ENCODE peak calls at places on chromosomes 5 and 9, in nine cellular contexts. E, P, C, T, N, G, F, B and U are unnamed samples.

GRCh38 chr9:131546336-131547084 is 1.2 kb downstream of the PRRT1B start:
- DNase-seq in E (no peak), P (no peak), C (no peak), T (peak), N (no peak), G (no peak), F (no peak), B (no peak), U (peak)

GRCh38 chr5:137200906-137201305 is 298.2 kb downstream of the SPOCK1 start:
- DNase-seq in E (no peak), P (peak), C (no peak), T (no peak), N (no peak), G (no peak), F (no peak), B (no peak), U (no peak)

GRCh38 chr9:113590991-113591898 is 127.7 kb downstream of the RGS3 start:
- DNase-seq in E (peak), P (peak), C (peak), T (peak), N (no peak), G (peak), F (peak), B (no peak), U (peak)

GRCh38 chr9:116334581-116335150 is 181.1 kb downstream of the PAPPA start:
- DNase-seq in E (no peak), P (peak), C (no peak), T (no peak), N (no peak), G (no peak), F (no peak), B (no peak), U (no peak)

GRCh38 chr9:122463828-122464632 is 13.7 kb downstream of the OR1J1 start:
- DNase-seq in E (no peak), P (peak), C (peak), T (no peak), N (no peak), G (no peak), F (peak), B (no peak), U (peak)

GRCh38 chr5:34500236-34500836 is 155.8 kb upstream of the RAI14 start:
- DNase-seq in E (no peak), P (no peak), C (no peak), T (no peak), N (no peak), G (no peak), F (no peak), B (no peak), U (no peak)

GRCh38 chr9:9752722-9753121 is 860.1 kb downstream of the PTPRD start:
- DNase-seq in E (no peak), P (no peak), C (no peak), T (no peak), N (no peak), G (no peak), F (no peak), B (no peak), U (peak)

GRCh38 chr5:537098-537497 is 12.8 kb upstream of the SLC9A3 start:
- DNase-seq in E (no peak), P (no peak), C (no peak), T (peak), N (no peak), G (no peak), F (no peak), B (no peak), U (no peak)

GRCh38 chr9:78396087-78396486 is 99.2 kb downstream of the PSAT1 start:
- DNase-seq in E (no peak), P (no peak), C (no peak), T (no peak), N (no peak), G (no peak), F (no peak), B (no peak), U (no peak)

GRCh38 chr5:3218096-3218495 is 377.5 kb upstream of the IRX1 start:
- DNase-seq in E (no peak), P (no peak), C (no peak), T (no peak), N (no peak), G (no peak), F (no peak), B (no peak), U (no peak)

GRCh38 chr5:175444060-175444904 is at the start of gene DRD1:
- DNase-seq in E (peak), P (peak), C (peak), T (peak), N (no peak), G (no peak), F (peak), B (no peak), U (peak)

GRCh38 chr9:134429007-134429406 is 102.8 kb downstream of the RXRA start:
- DNase-seq in E (no peak), P (no peak), C (no peak), T (no peak), N (no peak), G (no peak), F (no peak), B (no peak), U (no peak)

GRCh38 chr5:107705390-107706014 is 34.8 kb upstream of the EFNA5 start:
- DNase-seq in E (no peak), P (no peak), C (no peak), T (no peak), N (peak), G (no peak), F (no peak), B (no peak), U (no peak)

GRCh38 chr9:128940946-128941755 is 6.3 kb downstream of the DOLK start:
- DNase-seq in E (no peak), P (no peak), C (no peak), T (no peak), N (no peak), G (no peak), F (no peak), B (no peak), U (no peak)

GRCh38 chr5:120528609-120529008 is 64.5 kb downstream of the PRR16 start:
- DNase-seq in E (no peak), P (no peak), C (no peak), T (no peak), N (no peak), G (no peak), F (no peak), B (no peak), U (no peak)

GRCh38 chr9:126148523-126148870 is 178.1 kb upstream of the MVB12B start:
- DNase-seq in E (no peak), P (no peak), C (no peak), T (no peak), N (no peak), G (no peak), F (no peak), B (no peak), U (no peak)

GRCh38 chr5:82165740-82166530 is 112.2 kb downstream of the RPS23 start:
- DNase-seq in E (peak), P (peak), C (peak), T (no peak), N (peak), G (peak), F (peak), B (peak), U (peak)

GRCh38 chr5:35041251-35041650 is 6.5 kb downstream of the AGXT2 start:
- DNase-seq in E (no peak), P (no peak), C (no peak), T (no peak), N (no peak), G (no peak), F (no peak), B (no peak), U (no peak)

GRCh38 chr9:22514866-22515265 is 68.2 kb downstream of the DMRTA1 start:
- DNase-seq in E (no peak), P (no peak), C (peak), T (no peak), N (no peak), G (no peak), F (no peak), B (no peak), U (no peak)

GRCh38 chr5:30749971-30750370 is 443.5 kb upstream of the CDH6 start:
- DNase-seq in E (no peak), P (no peak), C (no peak), T (no peak), N (no peak), G (no peak), F (no peak), B (no peak), U (no peak)

GRCh38 chr9:109181284-109181683 is 14.2 kb upstream of the FRRS1L start:
- DNase-seq in E (no peak), P (no peak), C (no peak), T (no peak), N (no peak), G (no peak), F (no peak), B (no peak), U (peak)

GRCh38 chr9:33354651-33355211 is 47.6 kb downstream of the AQP7 start:
- DNase-seq in E (no peak), P (no peak), C (no peak), T (no peak), N (no peak), G (no peak), F (no peak), B (no peak), U (no peak)

GRCh38 chr9:297104-297794 is 82.6 kb downstream of the DOCK8 start:
- DNase-seq in E (no peak), P (no peak), C (peak), T (no peak), N (no peak), G (peak), F (peak), B (no peak), U (no peak)

GRCh38 chr9:134190232-134191121 is 26.1 kb upstream of the RNU6ATAC start:
- DNase-seq in E (no peak), P (no peak), C (no peak), T (peak), N (no peak), G (peak), F (no peak), B (no peak), U (no peak)

GRCh38 chr9:71901695-71902094 is 9.3 kb downstream of the ABHD17B start:
- DNase-seq in E (no peak), P (no peak), C (no peak), T (no peak), N (no peak), G (no peak), F (peak), B (no peak), U (no peak)

GRCh38 chr5:67094476-67095300 is 101.9 kb downstream of the CD180 start:
- DNase-seq in E (no peak), P (peak), C (no peak), T (no peak), N (peak), G (peak), F (no peak), B (no peak), U (no peak)

GRCh38 chr5:82794876-82795275 is 282.3 kb downstream of the TMEM167A start:
- DNase-seq in E (no peak), P (no peak), C (no peak), T (no peak), N (no peak), G (no peak), F (no peak), B (no peak), U (no peak)

GRCh38 chr9:969693-970309 is 6.7 kb upstream of the DMRT3 start:
- DNase-seq in E (no peak), P (peak), C (no peak), T (no peak), N (no peak), G (no peak), F (no peak), B (no peak), U (no peak)

GRCh38 chr5:96384353-96384752 is 48.7 kb downstream of the PCSK1 start:
- DNase-seq in E (no peak), P (no peak), C (peak), T (no peak), N (peak), G (peak), F (no peak), B (no peak), U (peak)

GRCh38 chr5:126866837-126867236 is 89.9 kb downstream of the LMNB1 start:
- DNase-seq in E (no peak), P (no peak), C (no peak), T (no peak), N (no peak), G (no peak), F (no peak), B (peak), U (no peak)

GRCh38 chr5:14712666-14713065 is 48.1 kb downstream of the OTULIN start:
- DNase-seq in E (no peak), P (no peak), C (no peak), T (no peak), N (no peak), G (no peak), F (no peak), B (no peak), U (no peak)

GRCh38 chr9:7185612-7186011 is 427.8 kb downstream of the KDM4C start:
- DNase-seq in E (no peak), P (peak), C (peak), T (no peak), N (peak), G (no peak), F (no peak), B (peak), U (peak)

GRCh38 chr5:132265336-132266030 is 8.0 kb downstream of the PDLIM4 start:
- DNase-seq in E (no peak), P (no peak), C (peak), T (no peak), N (peak), G (peak), F (no peak), B (no peak), U (peak)

GRCh38 chr5:82183828-82184227 is 94.3 kb downstream of the RPS23 start:
- DNase-seq in E (no peak), P (no peak), C (no peak), T (no peak), N (peak), G (no peak), F (no peak), B (no peak), U (no peak)